ENCODE peak calls at places on chromosomes 1 and 21, in ten cellular contexts. Z is lower lobe of right lung, A is cardiac fibroblast, D is suprapubic skin, I is endothelial cell of umbilical vein, C is astrocyte of the spinal cord, V is fibroblast of pulmonary artery, H is mucosa of descending colon, N is AG04449, L is kidney. S is an unnamed sample.

GRCh38 chr1:233368784-233369120 is 41.2 kb downstream of the MAP3K21 start:
- DNase-seq in Z (no peak), A (no peak), D (no peak), I (no peak), C (no peak), V (no peak), H (no peak), N (no peak), L (no peak), S (no peak)

GRCh38 chr21:44800103-44800502 is 1.5 kb downstream of the UBE2G2 start:
- DNase-seq in Z (no peak), A (peak; percentile 72), D (no peak), I (peak; percentile 43), C (peak; percentile 42), V (peak; percentile 65), H (no peak), N (no peak), L (no peak), S (peak; percentile 76)

GRCh38 chr1:65495137-65495536 is 74.7 kb downstream of the LEPR start:
- DNase-seq in Z (no peak), A (no peak), D (no peak), I (no peak), C (no peak), V (no peak), H (no peak), N (no peak), L (no peak), S (peak; percentile 58)

GRCh38 chr1:240732390-240732789 is 120.4 kb upstream of the GREM2 start:
- DNase-seq in Z (no peak), A (peak; percentile 80), D (no peak), I (peak; percentile 70), C (peak; percentile 68), V (peak; percentile 74), H (no peak), N (no peak), L (no peak), S (peak; percentile 64)

GRCh38 chr1:8018492-8019228 is 7.4 kb downstream of the ERRFI1 start:
- DNase-seq in Z (no peak), A (peak; percentile 40), D (no peak), I (no peak), C (peak; percentile 42), V (no peak), H (no peak), N (no peak), L (no peak), S (peak; percentile 39)

GRCh38 chr21:36471254-36471723 is 8.6 kb downstream of the CLDN14 start:
- DNase-seq in Z (no peak), A (peak; percentile 90), D (no peak), I (no peak), C (peak; percentile 76), V (no peak), H (no peak), N (no peak), L (no peak), S (peak; percentile 30)

GRCh38 chr1:212607206-212607923 is 1.2 kb upstream of the ATF3 start:
- DNase-seq in Z (peak; percentile 57), A (peak; percentile 29), D (no peak), I (peak; percentile 24), C (no peak), V (no peak), H (peak; percentile 70), N (no peak), L (peak; percentile 83), S (no peak)

GRCh38 chr1:46157916-46158311 is 17.0 kb upstream of the TSPAN1 start:
- DNase-seq in Z (no peak), A (no peak), D (no peak), I (no peak), C (no peak), V (no peak), H (no peak), N (no peak), L (no peak), S (no peak)

GRCh38 chr1:158087320-158087927 is 93.3 kb upstream of the CD1D start:
- DNase-seq in Z (no peak), A (peak; percentile 83), D (no peak), I (peak; percentile 83), C (peak; percentile 80), V (peak; percentile 85), H (no peak), N (peak; percentile 10), L (no peak), S (peak; percentile 78)

GRCh38 chr1:156927215-156928042 is 7.0 kb downstream of the LRRC71 start:
- DNase-seq in Z (peak; percentile 83), A (peak; percentile 80), D (no peak), I (peak; percentile 79), C (peak; percentile 70), V (peak; percentile 74), H (no peak), N (no peak), L (peak; percentile 88), S (peak; percentile 71)

GRCh38 chr1:204878835-204879234 is 8.2 kb downstream of the NFASC start:
- DNase-seq in Z (no peak), A (no peak), D (no peak), I (no peak), C (no peak), V (no peak), H (no peak), N (no peak), L (no peak), S (no peak)

GRCh38 chr1:36992139-36992940 is 42.0 kb downstream of the GRIK3 start:
- DNase-seq in Z (no peak), A (no peak), D (no peak), I (no peak), C (no peak), V (no peak), H (no peak), N (no peak), L (no peak), S (no peak)

GRCh38 chr1:17185485-17185860 is 19.5 kb upstream of the PADI1 start:
- DNase-seq in Z (no peak), A (no peak), D (peak; percentile 28), I (no peak), C (no peak), V (no peak), H (no peak), N (no peak), L (peak; percentile 56), S (no peak)

GRCh38 chr1:40774266-40774998 is 9.2 kb upstream of the KCNQ4 start:
- DNase-seq in Z (peak; percentile 69), A (peak; percentile 41), D (no peak), I (peak; percentile 37), C (peak; percentile 17), V (peak; percentile 40), H (no peak), N (no peak), L (no peak), S (peak; percentile 21)

GRCh38 chr1:221532071-221532755 is 209.7 kb downstream of the DUSP10 start:
- DNase-seq in Z (no peak), A (no peak), D (no peak), I (no peak), C (no peak), V (no peak), H (no peak), N (no peak), L (no peak), S (peak; percentile 19)

DNA sequence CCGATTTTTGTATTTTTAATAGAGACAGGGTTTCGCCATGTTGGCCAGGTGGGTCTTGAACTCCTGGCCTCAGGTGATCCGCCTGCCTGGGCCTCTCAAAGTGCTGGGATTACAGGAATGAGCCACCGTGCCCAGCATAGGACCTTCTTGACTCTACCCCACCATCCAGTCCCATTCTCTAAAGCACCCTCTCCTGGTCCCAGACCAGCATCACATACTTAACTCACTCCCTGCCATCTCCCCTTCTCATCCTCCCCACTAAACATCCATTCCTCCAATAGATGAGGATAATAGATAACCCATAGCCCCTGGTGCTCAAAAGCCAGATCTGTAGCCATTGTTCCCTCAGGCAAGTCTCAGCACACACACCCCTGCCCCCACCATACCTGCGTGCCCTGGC is 2.1 kb downstream of the ENTREP3 start:
- DNase-seq in Z (no peak), A (no peak), D (no peak), I (no peak), C (no peak), V (no peak), H (no peak), N (no peak), L (no peak), S (no peak)
- H3K4me3 ChIP-seq in Z (no peak overlapping the region), A (no peak overlapping the region), D (no peak overlapping the region), I (no peak overlapping the region), C (peak overlapping the region; percentile 73), V (peak overlapping the region; percentile 78), H (no peak overlapping the region), N (peak overlapping the region; percentile 81), L (no peak overlapping the region), S (peak overlapping the region; percentile 85)

DNA sequence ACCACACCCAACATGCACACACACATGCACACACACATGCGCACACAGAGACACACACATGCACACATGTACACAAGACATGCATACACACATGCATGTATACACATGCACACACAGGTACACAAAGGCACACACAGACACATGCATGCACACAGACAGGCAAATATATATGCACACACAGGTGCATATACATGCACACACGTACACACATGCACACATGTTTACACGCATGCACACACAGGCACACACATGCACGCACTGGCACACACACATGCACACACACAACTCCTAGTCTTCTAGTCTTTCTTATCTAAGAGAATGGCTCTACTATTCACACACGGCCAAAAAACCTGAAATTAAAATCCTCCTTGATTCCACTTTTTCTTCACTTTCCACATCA is 222.7 kb upstream of the PLD5 start:
- DNase-seq in Z (no peak), A (no peak), D (no peak), I (no peak), C (no peak), V (no peak), H (no peak), N (no peak), L (no peak), S (no peak)
- TF ChIP-seq CTCF in Z (no peak), A (no peak), D (no peak), I (no peak), C (no peak), V (no peak), H (no peak), N (no peak), L (no peak), S (no peak)

GRCh38 chr21:41361786-41362604 is at the start of gene MX2:
- DNase-seq in Z (peak; percentile 80), A (peak; percentile 80), D (peak; percentile 89), I (no peak), C (peak; percentile 25), V (peak; percentile 70), H (peak; percentile 87), N (peak; percentile 47), L (peak; percentile 73), S (peak; percentile 93)
- H3K4me3 ChIP-seq in Z (peak within 1 kb of the TSS; percentile 50), A (peak within 1 kb of the TSS; percentile 21), D (peak within 1 kb of the TSS; percentile 43), I (no peak within 1 kb of the TSS), C (no peak within 1 kb of the TSS), V (peak within 1 kb of the TSS; percentile 17), H (no peak within 1 kb of the TSS), N (peak within 1 kb of the TSS; percentile 58), L (peak within 1 kb of the TSS; percentile 56), S (peak within 1 kb of the TSS; percentile 46)

GRCh38 chr1:117622726-117623125 is 16.9 kb downstream of the TENT5C start:
- DNase-seq in Z (no peak), A (no peak), D (no peak), I (no peak), C (no peak), V (no peak), H (no peak), N (no peak), L (no peak), S (peak; percentile 22)
- TF ChIP-seq CTCF in Z (no peak), A (no peak), D (no peak), I (no peak), C (peak; percentile 9), V (no peak), H (no peak), N (peak; percentile 6), L (no peak), S (peak; percentile 34)